ENCODE peak calls at places on chromosomes 11 and 22, in ten cellular contexts. One of them, this sample, is unnamed.

GRCh38 chr22:48489551-48490512 is 1337.8 kb downstream of the BRD1 start:
- DNase-seq in KG1: peak
- DNase-seq in stromal cell of bone marrow: no peak
- DNase-seq in Caco-2: no peak
- DNase-seq in stimulated activated CD4-positive, alpha-beta T cell treated with anti-CD3 and anti-CD28 coated beads, Interleukin-4, amount 100 ng/mL, for 48 hours: no peak
- DNase-seq in EL: peak
- DNase-seq in left cardiac atrium: no peak
- DNase-seq in NCI-H2081: no peak
- DNase-seq in kidney tubule cell: no peak
- DNase-seq in stimulated activated effector memory CD8-positive, alpha-beta T cell treated with anti-CD3 and anti-CD28 coated beads, Interleukin-12 subunit alpha, Interleukin-12 subunit beta, amount 100 ng/mL, for 72 hours: no peak
- DNase-seq in this sample: no peak

GRCh38 chr11:1825039-1825740 is 9.6 kb upstream of the SYT8 start:
- DNase-seq in KG1: no peak
- DNase-seq in stromal cell of bone marrow: no peak
- DNase-seq in Caco-2: peak
- DNase-seq in stimulated activated CD4-positive, alpha-beta T cell treated with anti-CD3 and anti-CD28 coated beads, Interleukin-4, amount 100 ng/mL, for 48 hours: no peak
- DNase-seq in EL: no peak
- DNase-seq in left cardiac atrium: no peak
- DNase-seq in NCI-H2081: no peak
- DNase-seq in kidney tubule cell: no peak
- DNase-seq in stimulated activated effector memory CD8-positive, alpha-beta T cell treated with anti-CD3 and anti-CD28 coated beads, Interleukin-12 subunit alpha, Interleukin-12 subunit beta, amount 100 ng/mL, for 72 hours: no peak
- DNase-seq in this sample: peak

GRCh38 chr11:65569164-65569972 is 909 bp upstream of the ZNRD2 start:
- DNase-seq in KG1: no peak
- DNase-seq in stromal cell of bone marrow: no peak
- DNase-seq in Caco-2: no peak
- DNase-seq in stimulated activated CD4-positive, alpha-beta T cell treated with anti-CD3 and anti-CD28 coated beads, Interleukin-4, amount 100 ng/mL, for 48 hours: no peak
- DNase-seq in EL: no peak
- DNase-seq in left cardiac atrium: no peak
- DNase-seq in NCI-H2081: no peak
- DNase-seq in kidney tubule cell: no peak
- DNase-seq in stimulated activated effector memory CD8-positive, alpha-beta T cell treated with anti-CD3 and anti-CD28 coated beads, Interleukin-12 subunit alpha, Interleukin-12 subunit beta, amount 100 ng/mL, for 72 hours: no peak
- DNase-seq in this sample: no peak

GRCh38 chr11:72041364-72042058 is 38.8 kb downstream of the NUMA1 start:
- DNase-seq in KG1: peak
- DNase-seq in stromal cell of bone marrow: peak
- DNase-seq in Caco-2: no peak
- DNase-seq in stimulated activated CD4-positive, alpha-beta T cell treated with anti-CD3 and anti-CD28 coated beads, Interleukin-4, amount 100 ng/mL, for 48 hours: no peak
- DNase-seq in EL: peak
- DNase-seq in left cardiac atrium: peak
- DNase-seq in NCI-H2081: peak
- DNase-seq in kidney tubule cell: peak
- DNase-seq in stimulated activated effector memory CD8-positive, alpha-beta T cell treated with anti-CD3 and anti-CD28 coated beads, Interleukin-12 subunit alpha, Interleukin-12 subunit beta, amount 100 ng/mL, for 72 hours: peak
- DNase-seq in this sample: no peak

GRCh38 chr22:44085743-44086741 is 61.9 kb downstream of the PARVB start:
- DNase-seq in KG1: no peak
- DNase-seq in stromal cell of bone marrow: peak
- DNase-seq in Caco-2: peak
- DNase-seq in stimulated activated CD4-positive, alpha-beta T cell treated with anti-CD3 and anti-CD28 coated beads, Interleukin-4, amount 100 ng/mL, for 48 hours: no peak
- DNase-seq in EL: peak
- DNase-seq in left cardiac atrium: peak
- DNase-seq in NCI-H2081: peak
- DNase-seq in kidney tubule cell: peak
- DNase-seq in stimulated activated effector memory CD8-positive, alpha-beta T cell treated with anti-CD3 and anti-CD28 coated beads, Interleukin-12 subunit alpha, Interleukin-12 subunit beta, amount 100 ng/mL, for 72 hours: no peak
- DNase-seq in this sample: peak

GRCh38 chr22:23553922-23554870 is 25.9 kb downstream of the IGLL1 start:
- DNase-seq in KG1: no peak
- DNase-seq in stromal cell of bone marrow: no peak
- DNase-seq in Caco-2: no peak
- DNase-seq in stimulated activated CD4-positive, alpha-beta T cell treated with anti-CD3 and anti-CD28 coated beads, Interleukin-4, amount 100 ng/mL, for 48 hours: no peak
- DNase-seq in EL: no peak
- DNase-seq in left cardiac atrium: no peak
- DNase-seq in NCI-H2081: no peak
- DNase-seq in kidney tubule cell: no peak
- DNase-seq in stimulated activated effector memory CD8-positive, alpha-beta T cell treated with anti-CD3 and anti-CD28 coated beads, Interleukin-12 subunit alpha, Interleukin-12 subunit beta, amount 100 ng/mL, for 72 hours: no peak
- DNase-seq in this sample: no peak

GRCh38 chr11:119419834-119420492 is 3.0 kb downstream of the THY1 start:
- DNase-seq in KG1: no peak
- DNase-seq in stromal cell of bone marrow: no peak
- DNase-seq in Caco-2: no peak
- DNase-seq in stimulated activated CD4-positive, alpha-beta T cell treated with anti-CD3 and anti-CD28 coated beads, Interleukin-4, amount 100 ng/mL, for 48 hours: no peak
- DNase-seq in EL: no peak
- DNase-seq in left cardiac atrium: no peak
- DNase-seq in NCI-H2081: no peak
- DNase-seq in kidney tubule cell: peak
- DNase-seq in stimulated activated effector memory CD8-positive, alpha-beta T cell treated with anti-CD3 and anti-CD28 coated beads, Interleukin-12 subunit alpha, Interleukin-12 subunit beta, amount 100 ng/mL, for 72 hours: no peak
- DNase-seq in this sample: no peak

GRCh38 chr22:40204331-40205116 is 26.8 kb downstream of the TNRC6B start:
- DNase-seq in KG1: no peak
- DNase-seq in stromal cell of bone marrow: no peak
- DNase-seq in Caco-2: peak
- DNase-seq in stimulated activated CD4-positive, alpha-beta T cell treated with anti-CD3 and anti-CD28 coated beads, Interleukin-4, amount 100 ng/mL, for 48 hours: no peak
- DNase-seq in EL: peak
- DNase-seq in left cardiac atrium: no peak
- DNase-seq in NCI-H2081: no peak
- DNase-seq in kidney tubule cell: peak
- DNase-seq in stimulated activated effector memory CD8-positive, alpha-beta T cell treated with anti-CD3 and anti-CD28 coated beads, Interleukin-12 subunit alpha, Interleukin-12 subunit beta, amount 100 ng/mL, for 72 hours: no peak
- DNase-seq in this sample: peak

GRCh38 chr11:13859986-13860385 is 102.5 kb upstream of the SPON1 start:
- DNase-seq in KG1: no peak
- DNase-seq in stromal cell of bone marrow: no peak
- DNase-seq in Caco-2: no peak
- DNase-seq in stimulated activated CD4-positive, alpha-beta T cell treated with anti-CD3 and anti-CD28 coated beads, Interleukin-4, amount 100 ng/mL, for 48 hours: no peak
- DNase-seq in EL: no peak
- DNase-seq in left cardiac atrium: no peak
- DNase-seq in NCI-H2081: no peak
- DNase-seq in kidney tubule cell: no peak
- DNase-seq in stimulated activated effector memory CD8-positive, alpha-beta T cell treated with anti-CD3 and anti-CD28 coated beads, Interleukin-12 subunit alpha, Interleukin-12 subunit beta, amount 100 ng/mL, for 72 hours: no peak
- DNase-seq in this sample: no peak

GRCh38 chr11:118068945-118069612 is 7.8 kb upstream of the TMPRSS4 start:
- DNase-seq in KG1: no peak
- DNase-seq in stromal cell of bone marrow: no peak
- DNase-seq in Caco-2: no peak
- DNase-seq in stimulated activated CD4-positive, alpha-beta T cell treated with anti-CD3 and anti-CD28 coated beads, Interleukin-4, amount 100 ng/mL, for 48 hours: no peak
- DNase-seq in EL: no peak
- DNase-seq in left cardiac atrium: no peak
- DNase-seq in NCI-H2081: no peak
- DNase-seq in kidney tubule cell: no peak
- DNase-seq in stimulated activated effector memory CD8-positive, alpha-beta T cell treated with anti-CD3 and anti-CD28 coated beads, Interleukin-12 subunit alpha, Interleukin-12 subunit beta, amount 100 ng/mL, for 72 hours: no peak
- DNase-seq in this sample: no peak

GRCh38 chr11:19786644-19787043 is 74.0 kb downstream of the NAV2 start:
- DNase-seq in KG1: no peak
- DNase-seq in stromal cell of bone marrow: no peak
- DNase-seq in Caco-2: no peak
- DNase-seq in stimulated activated CD4-positive, alpha-beta T cell treated with anti-CD3 and anti-CD28 coated beads, Interleukin-4, amount 100 ng/mL, for 48 hours: no peak
- DNase-seq in EL: no peak
- DNase-seq in left cardiac atrium: no peak
- DNase-seq in NCI-H2081: no peak
- DNase-seq in kidney tubule cell: no peak
- DNase-seq in stimulated activated effector memory CD8-positive, alpha-beta T cell treated with anti-CD3 and anti-CD28 coated beads, Interleukin-12 subunit alpha, Interleukin-12 subunit beta, amount 100 ng/mL, for 72 hours: no peak
- DNase-seq in this sample: no peak

GRCh38 chr11:109390752-109391151 is 31.2 kb upstream of the C11orf87 start:
- DNase-seq in KG1: no peak
- DNase-seq in stromal cell of bone marrow: no peak
- DNase-seq in Caco-2: no peak
- DNase-seq in stimulated activated CD4-positive, alpha-beta T cell treated with anti-CD3 and anti-CD28 coated beads, Interleukin-4, amount 100 ng/mL, for 48 hours: no peak
- DNase-seq in EL: no peak
- DNase-seq in left cardiac atrium: no peak
- DNase-seq in NCI-H2081: no peak
- DNase-seq in kidney tubule cell: no peak
- DNase-seq in stimulated activated effector memory CD8-positive, alpha-beta T cell treated with anti-CD3 and anti-CD28 coated beads, Interleukin-12 subunit alpha, Interleukin-12 subunit beta, amount 100 ng/mL, for 72 hours: no peak
- DNase-seq in this sample: no peak

This sample was measured in trophoblast cell.